ENCODE peak calls at places on chromosomes 16 and 17, in seven cellular contexts. A is WTC11, D is aorta, S is M059J, W is SK-N-SH, U is ELR, C is tibial nerve. H is an unnamed sample.

GRCh38 chr17:79188048-79188447 is 113.4 kb downstream of the ENGASE start:
- DNase-seq in A (peak), D (no peak), S (no peak), W (peak), U (peak), C (no peak), H (no peak)

GRCh38 chr16:85522842-85523601 is 90.1 kb upstream of the GSE1 start:
- DNase-seq in A (no peak), D (no peak), S (peak), W (no peak), U (peak), C (no peak), H (no peak)

GRCh38 chr17:15279011-15279477 is 13.9 kb upstream of the PMP22 start:
- DNase-seq in A (no peak), D (no peak), S (peak), W (no peak), U (peak), C (no peak), H (no peak)

GRCh38 chr16:19601083-19601976 is 45.8 kb downstream of the VPS35L start:
- DNase-seq in A (no peak), D (no peak), S (peak), W (peak), U (peak), C (peak), H (no peak)

GRCh38 chr17:18187816-18188761 is 4.5 kb downstream of the ALKBH5 start:
- DNase-seq in A (no peak), D (peak), S (peak), W (peak), U (peak), C (no peak), H (no peak)

GRCh38 chr16:20897253-20897896 is 2.8 kb downstream of the DCUN1D3 start:
- DNase-seq in A (no peak), D (no peak), S (peak), W (no peak), U (peak), C (no peak), H (no peak)

GRCh38 chr17:7341842-7342241 is 5.5 kb downstream of the ACAP1 start:
- DNase-seq in A (no peak), D (no peak), S (no peak), W (no peak), U (no peak), C (no peak), H (no peak)

GRCh38 chr16:529012-529575 is 1.6 kb downstream of the CAPN15 start:
- DNase-seq in A (no peak), D (no peak), S (no peak), W (no peak), U (no peak), C (no peak), H (no peak)

GRCh38 chr17:77716289-77716929 is 242.1 kb upstream of the TNRC6C start:
- DNase-seq in A (no peak), D (no peak), S (no peak), W (no peak), U (no peak), C (no peak), H (no peak)